ENCODE peak calls at places on chromosome 22, in five cellular contexts. One of them, this sample, is unnamed.

GRCh38 chr22:50144005-50144614 is 26.4 kb upstream of the PANX2 start:
- DNase-seq in GM12878: no peak
- DNase-seq in K562: no peak
- DNase-seq in A549: no peak
- DNase-seq in HepG2: no peak
- DNase-seq in this sample: no peak

GRCh38 chr22:45101828-45102227 is 61.9 kb upstream of the NUP50 start:
- DNase-seq in GM12878: no peak
- DNase-seq in K562: peak
- DNase-seq in A549: peak
- DNase-seq in HepG2: peak
- DNase-seq in this sample: peak

GRCh38 chr22:40911772-40912171 is 39.4 kb upstream of the RBX1 start:
- DNase-seq in GM12878: no peak
- DNase-seq in K562: no peak
- DNase-seq in A549: no peak
- DNase-seq in HepG2: no peak
- DNase-seq in this sample: no peak

GRCh38 chr22:31944700-31945477 is 554 bp downstream of the YWHAH start:
- DNase-seq in GM12878: no peak
- DNase-seq in K562: peak
- DNase-seq in A549: no peak
- DNase-seq in HepG2: no peak
- DNase-seq in this sample: peak

GRCh38 chr22:43277987-43278601 is 65.1 kb downstream of the SCUBE1 start:
- DNase-seq in GM12878: no peak
- DNase-seq in K562: no peak
- DNase-seq in A549: no peak
- DNase-seq in HepG2: no peak
- DNase-seq in this sample: no peak

GRCh38 chr22:29124777-29125506 is 52.1 kb downstream of the KREMEN1 start:
- DNase-seq in GM12878: no peak
- DNase-seq in K562: no peak
- DNase-seq in A549: no peak
- DNase-seq in HepG2: no peak
- DNase-seq in this sample: no peak

GRCh38 chr22:48366056-48366455 is 1461.6 kb downstream of the BRD1 start:
- DNase-seq in GM12878: no peak
- DNase-seq in K562: no peak
- DNase-seq in A549: no peak
- DNase-seq in HepG2: no peak
- DNase-seq in this sample: no peak

GRCh38 chr22:35638408-35638807 is 9.8 kb upstream of the APOL6 start:
- DNase-seq in GM12878: no peak
- DNase-seq in K562: no peak
- DNase-seq in A549: no peak
- DNase-seq in HepG2: no peak
- DNase-seq in this sample: no peak

GRCh38 chr22:50694766-50695420 is 22.3 kb downstream of the SHANK3 start:
- DNase-seq in GM12878: no peak
- DNase-seq in K562: no peak
- DNase-seq in A549: no peak
- DNase-seq in HepG2: no peak
- DNase-seq in this sample: peak

GRCh38 chr22:17980638-17981051 is 43.7 kb downstream of the MICAL3 start:
- DNase-seq in GM12878: no peak
- DNase-seq in K562: peak
- DNase-seq in A549: no peak
- DNase-seq in HepG2: no peak
- DNase-seq in this sample: no peak

GRCh38 chr22:44398791-44399190 is 86.0 kb upstream of the SHISAL1 start:
- DNase-seq in GM12878: no peak
- DNase-seq in K562: no peak
- DNase-seq in A549: no peak
- DNase-seq in HepG2: no peak
- DNase-seq in this sample: no peak

GRCh38 chr22:50548046-50548912 is 2.6 kb downstream of the KLHDC7B start:
- DNase-seq in GM12878: no peak
- DNase-seq in K562: no peak
- DNase-seq in A549: no peak
- DNase-seq in HepG2: no peak
- DNase-seq in this sample: no peak

GRCh38 chr22:43281400-43281799 is 61.8 kb downstream of the SCUBE1 start:
- DNase-seq in GM12878: no peak
- DNase-seq in K562: no peak
- DNase-seq in A549: no peak
- DNase-seq in HepG2: no peak
- DNase-seq in this sample: no peak

GRCh38 chr22:49586244-49586748 is 241.4 kb downstream of the BRD1 start:
- DNase-seq in GM12878: no peak
- DNase-seq in K562: no peak
- DNase-seq in A549: peak
- DNase-seq in HepG2: peak
- DNase-seq in this sample: no peak

GRCh38 chr22:19238900-19239299 is 52.6 kb downstream of the CLTCL1 start:
- DNase-seq in GM12878: no peak
- DNase-seq in K562: no peak
- DNase-seq in A549: no peak
- DNase-seq in HepG2: no peak
- DNase-seq in this sample: no peak

GRCh38 chr22:44080936-44081853 is 57.1 kb downstream of the PARVB start:
- DNase-seq in GM12878: no peak
- DNase-seq in K562: peak
- DNase-seq in A549: peak
- DNase-seq in HepG2: peak
- DNase-seq in this sample: peak

GRCh38 chr22:36182871-36183270 is 18.7 kb downstream of the APOL4 start:
- DNase-seq in GM12878: no peak
- DNase-seq in K562: no peak
- DNase-seq in A549: no peak
- DNase-seq in HepG2: no peak
- DNase-seq in this sample: no peak

GRCh38 chr22:32354360-32355351 is 3.0 kb upstream of the RFPL3 start:
- DNase-seq in GM12878: no peak
- DNase-seq in K562: peak
- DNase-seq in A549: peak
- DNase-seq in HepG2: no peak
- DNase-seq in this sample: no peak

GRCh38 chr22:36152088-36152487 is 8.5 kb downstream of the APOL3 start:
- DNase-seq in GM12878: no peak
- DNase-seq in K562: no peak
- DNase-seq in A549: no peak
- DNase-seq in HepG2: no peak
- DNase-seq in this sample: no peak

GRCh38 chr22:29623553-29624169 is 20.2 kb downstream of the NF2 start:
- DNase-seq in GM12878: no peak
- DNase-seq in K562: no peak
- DNase-seq in A549: no peak
- DNase-seq in HepG2: no peak
- DNase-seq in this sample: no peak

GRCh38 chr22:17436981-17437410 is 67.7 kb downstream of the CECR2 start:
- DNase-seq in GM12878: no peak
- DNase-seq in K562: no peak
- DNase-seq in A549: no peak
- DNase-seq in HepG2: no peak
- DNase-seq in this sample: no peak

GRCh38 chr22:25564320-25564978 is at the start of gene GRK3:
- DNase-seq in GM12878: no peak
- DNase-seq in K562: peak
- DNase-seq in A549: peak
- DNase-seq in HepG2: no peak
- DNase-seq in this sample: peak
- TF ChIP-seq ESRRA in GM12878: no peak
- TF ChIP-seq ESRRA in K562: no peak
- TF ChIP-seq ESRRA in A549: no peak
- TF ChIP-seq ESRRA in HepG2: no peak
- TF ChIP-seq ESRRA in this sample: no peak

GRCh38 chr22:41966225-41966606 is 3.0 kb upstream of the SEPTIN3 start:
- DNase-seq in GM12878: no peak
- DNase-seq in K562: no peak
- DNase-seq in A549: no peak
- DNase-seq in HepG2: no peak
- DNase-seq in this sample: no peak

GRCh38 chr22:41968601-41969000 is 642 bp upstream of the SEPTIN3 start:
- DNase-seq in GM12878: no peak
- DNase-seq in K562: peak
- DNase-seq in A549: no peak
- DNase-seq in HepG2: peak
- DNase-seq in this sample: no peak

GRCh38 chr22:41964106-41964494 is 5.1 kb upstream of the SEPTIN3 start:
- DNase-seq in GM12878: no peak
- DNase-seq in K562: no peak
- DNase-seq in A549: no peak
- DNase-seq in HepG2: no peak
- DNase-seq in this sample: no peak

GRCh38 chr22:41966607-41967240 is 2.5 kb upstream of the SEPTIN3 start:
- DNase-seq in GM12878: peak
- DNase-seq in K562: peak
- DNase-seq in A549: peak
- DNase-seq in HepG2: peak
- DNase-seq in this sample: peak

DNA sequence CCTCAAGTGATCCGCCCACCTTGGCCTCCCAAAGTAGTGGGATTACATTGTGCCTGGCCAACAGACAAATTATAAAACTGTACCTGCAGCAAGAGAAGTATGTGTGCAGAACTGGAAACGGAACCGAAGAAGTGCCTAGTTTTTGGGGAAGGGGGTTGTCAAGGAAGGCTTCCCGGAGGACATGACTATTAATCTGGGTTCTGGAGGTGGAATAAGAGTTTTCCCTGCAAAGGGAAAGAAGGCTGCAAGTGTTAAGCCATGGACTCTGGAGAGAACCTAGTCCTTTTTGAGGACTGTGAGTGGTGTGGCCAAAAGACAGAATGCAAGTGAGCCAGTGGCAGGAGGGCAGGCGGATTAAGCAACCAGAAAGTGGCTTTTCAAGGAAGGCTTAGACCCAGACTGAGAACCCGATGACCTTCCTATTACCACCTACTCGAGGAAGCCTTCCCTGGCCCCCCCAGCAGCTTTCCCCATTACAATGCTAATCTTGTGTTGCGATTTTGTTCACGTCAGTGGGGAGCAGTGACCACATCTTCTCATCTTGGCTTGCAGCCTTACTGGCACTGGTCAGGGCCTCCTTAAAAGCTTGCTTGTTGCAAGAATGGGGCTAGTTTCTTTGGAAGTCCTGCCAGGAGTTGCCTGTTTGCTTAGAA is 5.7 kb upstream of the SEPTIN3 start:
- DNase-seq in GM12878: no peak
- DNase-seq in K562: no peak
- DNase-seq in A549: no peak
- DNase-seq in HepG2: no peak
- DNase-seq in this sample: no peak
- TF ChIP-seq ESRRA in GM12878: no peak
- TF ChIP-seq ESRRA in K562: no peak
- TF ChIP-seq ESRRA in A549: no peak
- TF ChIP-seq ESRRA in HepG2: no peak
- TF ChIP-seq ESRRA in this sample: no peak

DNA sequence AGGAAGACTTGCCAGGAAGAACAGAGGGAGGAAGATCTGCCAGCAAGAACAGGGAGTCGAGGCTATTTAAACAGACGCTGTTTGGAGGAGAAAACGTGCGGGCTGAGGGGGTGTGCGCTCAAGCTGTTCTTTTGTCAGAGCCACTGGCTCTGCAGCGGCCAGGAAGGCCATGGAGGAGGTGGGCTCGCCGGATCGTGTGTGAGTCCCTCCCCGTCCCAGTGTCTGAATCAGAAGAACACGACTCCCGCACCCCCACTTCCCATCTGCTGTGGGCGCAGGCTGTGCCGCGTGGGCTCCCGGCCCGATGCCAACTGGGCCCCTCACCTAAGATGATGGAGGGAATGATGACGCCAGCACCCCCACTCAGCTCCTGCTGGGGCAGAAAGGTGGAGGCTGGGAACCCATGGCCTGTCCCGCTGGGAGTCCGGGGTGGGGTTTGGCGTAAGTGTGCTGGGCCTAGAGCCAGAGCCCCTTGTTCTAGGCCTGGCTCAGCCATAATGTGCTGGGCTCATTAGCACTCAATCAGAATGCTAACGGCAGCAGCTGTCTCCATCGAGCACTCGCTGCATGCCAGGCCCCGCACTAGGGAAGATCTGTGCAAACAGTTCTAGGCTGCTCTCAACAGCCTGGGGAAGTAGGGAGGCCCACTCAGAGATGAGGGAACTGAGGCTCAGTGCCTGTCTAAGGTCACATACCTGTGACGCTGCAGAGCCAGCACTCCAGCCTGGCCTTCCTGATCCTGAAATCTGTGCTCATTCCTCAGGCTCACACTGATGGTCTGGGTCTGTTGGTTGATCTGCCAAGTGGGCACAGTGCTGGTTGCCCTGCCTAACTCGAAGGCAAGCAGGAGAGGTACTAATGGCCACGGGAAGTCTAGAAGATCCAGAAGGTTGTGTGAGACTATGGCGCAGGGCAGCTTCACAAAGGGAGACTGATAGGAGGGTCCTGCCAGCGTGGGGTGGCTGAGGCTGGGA is 11.5 kb downstream of the NPTXR start:
- DNase-seq in GM12878: no peak
- DNase-seq in K562: no peak
- DNase-seq in A549: no peak
- DNase-seq in HepG2: no peak
- DNase-seq in this sample: peak
- TF ChIP-seq ESRRA in GM12878: no peak
- TF ChIP-seq ESRRA in K562: no peak
- TF ChIP-seq ESRRA in A549: no peak
- TF ChIP-seq ESRRA in HepG2: no peak
- TF ChIP-seq ESRRA in this sample: no peak

GRCh38 chr22:23718371-23719165 is 27.8 kb downstream of the RGL4 start:
- DNase-seq in GM12878: no peak
- DNase-seq in K562: no peak
- DNase-seq in A549: peak
- DNase-seq in HepG2: no peak
- DNase-seq in this sample: no peak

GRCh38 chr22:23722168-23722567 is 28.7 kb downstream of the ZNF70 start:
- DNase-seq in GM12878: no peak
- DNase-seq in K562: no peak
- DNase-seq in A549: no peak
- DNase-seq in HepG2: no peak
- DNase-seq in this sample: no peak

GRCh38 chr22:23720855-23721254 is 30.0 kb downstream of the RGL4 start:
- DNase-seq in GM12878: no peak
- DNase-seq in K562: no peak
- DNase-seq in A549: no peak
- DNase-seq in HepG2: no peak
- DNase-seq in this sample: no peak

GRCh38 chr22:23716811-23717801 is 26.3 kb downstream of the RGL4 start:
- DNase-seq in GM12878: peak
- DNase-seq in K562: peak
- DNase-seq in A549: peak
- DNase-seq in HepG2: peak
- DNase-seq in this sample: peak

DNA sequence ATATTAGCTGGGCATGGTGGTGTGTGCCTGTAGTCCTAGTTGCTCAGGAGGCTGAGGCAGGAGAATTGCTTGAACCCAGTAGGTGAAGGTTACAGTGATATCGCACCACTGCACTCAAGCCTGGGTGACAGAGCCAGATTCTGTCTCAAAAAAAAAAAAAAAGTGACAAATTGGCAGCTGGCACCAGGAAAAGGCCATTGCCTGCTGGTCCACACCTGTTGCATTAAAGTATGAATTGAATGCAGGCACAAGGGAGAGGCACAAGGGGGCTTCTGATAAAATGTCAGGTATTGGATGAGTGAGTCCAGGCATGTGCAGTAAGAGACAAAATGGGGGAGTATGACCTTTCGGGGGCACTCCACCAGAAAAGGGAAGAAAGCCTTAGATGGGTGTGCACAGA is 28.2 kb downstream of the ZNF70 start:
- DNase-seq in GM12878: no peak
- DNase-seq in K562: no peak
- DNase-seq in A549: no peak
- DNase-seq in HepG2: no peak
- DNase-seq in this sample: no peak
- TF ChIP-seq ESRRA in GM12878: no peak
- TF ChIP-seq ESRRA in K562: no peak
- TF ChIP-seq ESRRA in A549: no peak
- TF ChIP-seq ESRRA in HepG2: no peak
- TF ChIP-seq ESRRA in this sample: no peak